ENCODE peak calls at places on chromosomes 12 and 14, in nine cellular contexts. F is astrocyte of the cerebellum, N is tibial nerve, W is GM04504, L is NCI-H748 treated with DMSO at 0.1 percent for 48 hours, G is left ventricle myocardium superior, B is myocyte, D is SW480, Y is NCI-H2029 treated with DMSO at 0.1 percent for 48 hours. A is an unnamed sample.
A peak's percentile ranks its signal among the peaks of the same experiment; 100 is the strongest.

GRCh38 chr14:79376557-79376956 is 834.7 kb downstream of the DIO2 start:
- DNase-seq in G (no peak), W (no peak), B (no peak), L (no peak), Y (no peak), F (no peak), N (no peak), D (no peak), A (no peak)

GRCh38 chr12:15407025-15407424 is 84.7 kb downstream of the PTPRO start:
- DNase-seq in L (no peak), F (no peak), B (no peak), N (no peak), D (no peak), W (no peak), Y (no peak), G (no peak), A (no peak)

GRCh38 chr14:79732911-79733310 is 478.4 kb downstream of the DIO2 start:
- DNase-seq in Y (no peak), F (peak; percentile 13), B (no peak), W (peak; percentile 32), N (no peak), L (no peak), G (no peak), D (no peak), A (no peak)

GRCh38 chr14:61537567-61538463 is 157.5 kb upstream of the HIF1A start:
- DNase-seq in B (peak; percentile 87), L (peak; percentile 11), D (peak; percentile 95), F (peak; percentile 73), N (no peak), W (peak; percentile 65), Y (peak; percentile 99), G (no peak), A (no peak)

GRCh38 chr12:52794479-52795331 is 1.2 kb downstream of the KRT3 start:
- DNase-seq in Y (no peak), B (no peak), N (no peak), D (peak; percentile 80), L (no peak), F (no peak), G (no peak), W (no peak), A (no peak)

GRCh38 chr12:105335856-105336255 is 5.4 kb downstream of the C12orf75 start:
- DNase-seq in Y (no peak), N (no peak), G (no peak), W (no peak), B (no peak), L (no peak), F (no peak), D (no peak), A (no peak)

GRCh38 chr12:104750061-104750460 is 208.0 kb downstream of the SLC41A2 start:
- DNase-seq in G (no peak), L (no peak), N (no peak), D (peak; percentile 41), W (peak; percentile 19), B (peak; percentile 31), F (peak; percentile 66), Y (no peak), A (no peak)

GRCh38 chr14:64612021-64612380 is 62.2 kb downstream of the PPP1R36 start:
- DNase-seq in D (peak; percentile 34), W (no peak), Y (no peak), B (peak; percentile 48), N (no peak), F (peak; percentile 12), L (no peak), G (no peak), A (no peak)

GRCh38 chr12:94074216-94074969 is 74.0 kb upstream of the PLXNC1 start:
- DNase-seq in D (no peak), W (no peak), F (no peak), G (peak; percentile 58), L (no peak), Y (no peak), B (no peak), N (no peak), A (peak; percentile 67)

GRCh38 chr12:110436231-110436630 is 13.9 kb downstream of the ARPC3 start:
- DNase-seq in N (no peak), B (no peak), W (no peak), G (no peak), L (no peak), D (no peak), F (no peak), Y (no peak), A (no peak)

GRCh38 chr14:89368490-89369477 is 48.2 kb downstream of the FOXN3 start:
- DNase-seq in Y (no peak), N (no peak), W (no peak), B (no peak), G (no peak), L (no peak), D (no peak), F (no peak), A (no peak)

GRCh38 chr12:6434205-6435180 is 10.3 kb upstream of the CD27 start:
- DNase-seq in L (no peak), Y (no peak), D (no peak), W (no peak), N (no peak), G (no peak), B (peak; percentile 26), F (no peak), A (no peak)